ENCODE peak calls at places on chromosomes 11 and 22, in ten cellular contexts. U is NCI-H1048; A is stimulated activated naive CD4-positive, alpha-beta T cell; P is foreskin keratinocyte; T is AG04450; S is activated CD4-positive, alpha-beta T cell treated with anti-CD3 and anti-CD28 coated beads for 48 hours; X is ovary; Y is activated CD8-positive, alpha-beta memory T cell treated with anti-CD3 and anti-CD28 coated beads for 1 hour; O is IMR-90; I is SK-MEL-5. D is an unnamed sample.

GRCh38 chr22:50446708-50447575 is 27.9 kb downstream of the SBF1 start:
- DNase-seq in Y (no peak), S (no peak), U (no peak), O (no peak), T (no peak), P (no peak), A (no peak), X (no peak), I (no peak), D (no peak)

GRCh38 chr22:49370841-49371301 is 456.8 kb downstream of the BRD1 start:
- DNase-seq in A (no peak), U (no peak), P (no peak), X (no peak), Y (no peak), I (no peak), O (no peak), S (no peak), T (no peak), D (no peak)

GRCh38 chr22:49867303-49868250 is 13.9 kb downstream of the ZBED4 start:
- DNase-seq in Y (no peak), X (no peak), P (no peak), T (no peak), S (no peak), U (no peak), I (no peak), O (no peak), A (no peak), D (no peak)

GRCh38 chr11:63508009-63508408 is 2.1 kb downstream of the LGALS12 start:
- DNase-seq in X (no peak), Y (no peak), O (no peak), U (no peak), T (no peak), P (no peak), A (no peak), I (peak), S (peak), D (peak)

GRCh38 chr22:33350961-33351360 is 292.8 kb upstream of the SYN3 start:
- DNase-seq in Y (no peak), X (no peak), P (peak), O (no peak), U (no peak), S (no peak), I (peak), A (no peak), T (no peak), D (no peak)

GRCh38 chr22:48554893-48555552 is 1272.7 kb downstream of the BRD1 start:
- DNase-seq in X (no peak), A (no peak), S (no peak), U (no peak), P (no peak), T (no peak), I (peak), O (no peak), Y (no peak), D (no peak)

GRCh38 chr11:103649401-103649895 is 387.0 kb upstream of the DDI1 start:
- DNase-seq in P (peak), T (no peak), U (no peak), O (no peak), A (no peak), X (no peak), Y (no peak), S (no peak), I (no peak), D (no peak)

GRCh38 chr22:46079093-46079860 is 71.0 kb upstream of the PPARA start:
- DNase-seq in Y (no peak), I (no peak), T (no peak), A (no peak), S (no peak), X (peak), U (no peak), O (no peak), P (no peak), D (no peak)

GRCh38 chr22:25013634-25014033 is 61.1 kb downstream of the KIAA1671 start:
- DNase-seq in P (no peak), U (no peak), A (no peak), T (no peak), Y (no peak), X (no peak), I (no peak), S (no peak), O (no peak), D (no peak)

D was measured in ACHN.